ENCODE peak calls at places on chromosomes 2 and 18, in six cellular contexts. Q is mammary epithelial cell; Z is HepG2; L is lower lobe of right lung; Y is activated CD8-positive, alpha-beta T cell treated with anti-CD3 and anti-CD28 coated beads for 36 hours; K is cardiac fibroblast. C is an unnamed sample.

GRCh38 chr2:203722411-203722810 is 16.0 kb downstream of the CD28 start:
- DNase-seq in L (no peak), Q (peak; percentile 21), Z (no peak), K (no peak), Y (no peak), C (no peak)

GRCh38 chr18:45009766-45010165 is 329.1 kb downstream of the SETBP1 start:
- DNase-seq in Q (no peak), Z (no peak), Y (no peak), K (no peak), L (no peak), C (no peak)

GRCh38 chr2:170929686-170930050 is 615 bp downstream of the GORASP2 start:
- DNase-seq in L (peak; percentile 80), K (peak; percentile 28), Q (peak; percentile 54), Y (peak; percentile 61), Z (peak; percentile 67), C (peak; percentile 49)

GRCh38 chr2:190080527-190081049 is 18.1 kb upstream of the MSTN start:
- DNase-seq in Q (no peak), Z (no peak), Y (no peak), K (no peak), L (no peak), C (no peak)

GRCh38 chr2:53863538-53864227 is 3.9 kb upstream of the GPR75 start:
- DNase-seq in Q (no peak), Y (no peak), L (no peak), K (no peak), Z (no peak), C (no peak)

GRCh38 chr2:101697124-101697793 is at the start of gene MAP4K4:
- DNase-seq in Q (peak; percentile 83), L (peak; percentile 86), Y (peak; percentile 75), Z (peak; percentile 84), K (peak; percentile 91), C (peak; percentile 77)

GRCh38 chr18:76764296-76764901 is 58.0 kb upstream of the ZNF236 start:
- DNase-seq in Z (no peak), L (no peak), K (no peak), Q (no peak), Y (no peak), C (no peak)

GRCh38 chr2:128803222-128803621 is 484.6 kb upstream of the HS6ST1 start:
- DNase-seq in K (no peak), Q (no peak), Z (no peak), L (no peak), Y (no peak), C (no peak)

GRCh38 chr2:68340631-68341329 is 21.0 kb upstream of the CNRIP1 start:
- DNase-seq in Y (no peak), Z (no peak), Q (no peak), L (no peak), K (no peak), C (no peak)

GRCh38 chr2:174692256-174692830 is 71.9 kb downstream of the CHRNA1 start:
- DNase-seq in Z (no peak), L (no peak), K (peak; percentile 46), Q (no peak), Y (no peak), C (no peak)

GRCh38 chr18:12233378-12233777 is 20.8 kb upstream of the CIDEA start:
- DNase-seq in K (no peak), Y (no peak), L (no peak), Z (no peak), Q (peak; percentile 37), C (no peak)

GRCh38 chr2:217911283-217911965 is 91.4 kb downstream of the TNS1 start:
- DNase-seq in Z (no peak), L (no peak), Q (no peak), Y (no peak), K (peak; percentile 51), C (no peak)

GRCh38 chr18:7512326-7512725 is 54.8 kb upstream of the PTPRM start:
- DNase-seq in Z (no peak), L (no peak), Q (peak; percentile 27), K (peak; percentile 3), Y (no peak), C (no peak)

GRCh38 chr18:32072321-32072720 is 19.4 kb upstream of the RNF138 start:
- DNase-seq in Q (no peak), L (no peak), Y (peak; percentile 22), Z (peak; percentile 6), K (peak; percentile 11), C (peak; percentile 31)

GRCh38 chr2:131040661-131041401 is 52.4 kb downstream of the FAM168B start:
- DNase-seq in Z (no peak), L (peak; percentile 34), Y (peak; percentile 48), Q (no peak), K (peak; percentile 43), C (no peak)
- TF ChIP-seq CTCF in Z (no peak), L (no peak), Y (no peak), Q (no peak), K (peak; percentile 39), C (no peak)

GRCh38 chr2:113223813-113224212 is 50.0 kb downstream of the PSD4 start:
- DNase-seq in Q (no peak), L (no peak), Y (no peak), K (no peak), Z (no peak), C (no peak)
- TF ChIP-seq CTCF in Q (no peak), L (no peak), Y (no peak), K (no peak), Z (no peak), C (no peak)

GRCh38 chr2:71153585-71153984 is 23.2 kb downstream of the MPHOSPH10 start:
- DNase-seq in Q (no peak), L (no peak), K (no peak), Y (no peak), Z (no peak), C (no peak)

GRCh38 chr2:71156531-71156930 is 26.1 kb downstream of the MPHOSPH10 start:
- DNase-seq in Q (no peak), L (no peak), K (peak; percentile 49), Z (no peak), Y (no peak), C (no peak)

GRCh38 chr2:71155846-71156245 is 25.4 kb downstream of the MPHOSPH10 start:
- DNase-seq in Z (no peak), Y (no peak), L (no peak), Q (no peak), K (no peak), C (no peak)

GRCh38 chr2:71154279-71154678 is 23.8 kb downstream of the MPHOSPH10 start:
- DNase-seq in K (no peak), Q (no peak), Z (no peak), L (no peak), Y (no peak), C (no peak)

DNA sequence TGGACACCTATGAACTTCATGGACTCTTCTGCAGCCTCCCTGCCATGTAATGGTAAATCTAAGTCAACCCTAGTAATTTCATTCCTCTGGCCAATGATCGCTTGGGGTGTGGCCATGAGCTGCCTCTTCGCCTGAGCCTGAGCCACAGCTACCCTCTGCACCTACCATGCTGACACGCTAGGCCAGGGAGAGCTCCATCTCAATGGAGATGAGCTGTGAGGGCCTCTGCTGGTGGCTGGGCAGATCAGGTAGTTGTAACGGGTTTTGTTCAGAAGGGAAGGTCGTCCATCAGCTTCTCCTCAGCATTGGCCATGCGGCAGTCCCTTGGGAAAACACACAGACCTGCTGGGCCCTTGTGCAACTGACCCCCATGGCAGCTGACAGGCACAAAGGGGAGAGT is 24.4 kb downstream of the MPHOSPH10 start:
- DNase-seq in Y (peak; percentile 57), Q (peak; percentile 44), Z (peak; percentile 72), L (no peak), K (no peak), C (peak; percentile 74)
- TF ChIP-seq CTCF in Y (peak; percentile 7), Q (peak; percentile 58), Z (peak; percentile 92), L (no peak), K (no peak), C (peak; percentile 39)

DNA sequence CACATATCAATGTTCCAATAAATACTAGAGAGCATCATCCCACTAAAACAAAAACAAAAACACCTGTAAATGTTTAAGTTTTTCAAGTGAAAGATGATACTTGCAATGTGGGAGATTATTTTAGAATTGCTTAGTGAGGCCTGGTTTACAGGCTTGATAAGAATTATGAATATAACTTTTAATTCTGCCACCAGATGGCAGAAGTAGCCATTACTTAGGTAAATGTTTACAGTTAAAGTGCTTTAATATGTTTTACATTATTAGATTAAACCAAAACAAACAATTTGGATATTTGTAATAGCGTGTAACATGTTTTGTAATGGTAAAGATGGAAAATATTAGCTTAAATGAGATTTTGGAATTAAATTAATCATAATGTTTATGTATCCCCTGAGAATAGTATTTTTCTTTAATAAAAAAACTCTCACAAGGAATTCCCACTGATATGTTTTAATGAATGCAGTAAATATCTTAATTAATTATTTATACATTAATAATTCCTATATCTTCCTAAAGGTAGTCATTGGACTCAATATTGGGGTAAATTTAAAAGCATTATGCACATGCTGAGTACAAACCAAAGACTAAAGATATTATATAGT is 522.0 kb downstream of the SPAG16 start:
- DNase-seq in Y (no peak), L (no peak), Q (peak; percentile 12), Z (peak; percentile 9), K (peak; percentile 51), C (no peak)
- TF ChIP-seq CTCF in Y (peak; percentile 28), L (peak; percentile 29), Q (peak; percentile 33), Z (peak; percentile 5), K (peak; percentile 17), C (no peak)

DNA sequence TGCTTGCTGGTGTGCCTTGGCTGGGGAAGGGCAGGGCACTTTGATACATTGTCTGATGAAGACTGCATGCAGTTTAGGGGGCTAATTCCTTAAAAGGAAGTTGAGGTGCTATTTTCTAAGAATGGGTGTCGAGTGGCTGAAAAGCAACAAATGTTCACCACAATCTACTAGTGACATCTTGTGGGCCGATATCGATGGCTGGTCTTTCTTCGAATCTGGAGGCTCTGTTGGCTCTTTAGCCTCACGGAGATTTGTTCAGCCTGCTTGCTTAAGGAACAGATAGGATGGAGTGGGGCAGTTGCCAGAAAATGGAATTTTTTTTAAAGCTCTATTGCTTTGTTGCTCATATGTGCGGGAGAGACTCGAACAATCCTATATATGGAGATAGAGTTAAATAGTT is 71.0 kb upstream of the LYPD6B start:
- DNase-seq in Q (no peak), Z (no peak), L (no peak), K (peak; percentile 22), Y (no peak), C (no peak)
- TF ChIP-seq CTCF in Q (peak; percentile 19), Z (peak; percentile 41), L (no peak), K (no peak), Y (no peak), C (no peak)

C was measured in GM20000.